ENCODE peak calls at places on chromosomes 3 and 15, in seven cellular contexts. One of them, this sample, is unnamed.

GRCh38 chr3:171239757-171240503 is 213.4 kb upstream of the SLC2A2 start:
- DNase-seq in left ventricle myocardium inferior: no peak
- DNase-seq in epithelial cell of esophagus: no peak
- DNase-seq in adipocyte: no peak
- DNase-seq in cardiac fibroblast: no peak
- DNase-seq in GM23338: no peak
- DNase-seq in uterus: no peak
- DNase-seq in this sample: no peak

GRCh38 chr15:98666841-98667240 is 18.5 kb downstream of the IGF1R start:
- DNase-seq in adipocyte: no peak
- DNase-seq in epithelial cell of esophagus: no peak
- DNase-seq in uterus: no peak
- DNase-seq in GM23338: no peak
- DNase-seq in left ventricle myocardium inferior: no peak
- DNase-seq in cardiac fibroblast: no peak
- DNase-seq in this sample: no peak

GRCh38 chr15:56353119-56353518 is 12.1 kb upstream of the TEX9 start:
- DNase-seq in left ventricle myocardium inferior: no peak
- DNase-seq in uterus: no peak
- DNase-seq in adipocyte: peak; percentile 9
- DNase-seq in epithelial cell of esophagus: no peak
- DNase-seq in GM23338: no peak
- DNase-seq in cardiac fibroblast: peak; percentile 73
- DNase-seq in this sample: no peak

GRCh38 chr15:78050851-78051250 is 26.7 kb downstream of the TBC1D2B start:
- DNase-seq in GM23338: no peak
- DNase-seq in left ventricle myocardium inferior: no peak
- DNase-seq in epithelial cell of esophagus: no peak
- DNase-seq in cardiac fibroblast: peak; percentile 15
- DNase-seq in adipocyte: no peak
- DNase-seq in uterus: no peak
- DNase-seq in this sample: no peak

GRCh38 chr15:78418681-78419080 is 19.3 kb upstream of the IREB2 start:
- DNase-seq in uterus: no peak
- DNase-seq in cardiac fibroblast: no peak
- DNase-seq in adipocyte: no peak
- DNase-seq in GM23338: no peak
- DNase-seq in epithelial cell of esophagus: no peak
- DNase-seq in left ventricle myocardium inferior: no peak
- DNase-seq in this sample: no peak

GRCh38 chr3:40924559-40925058 is 274.7 kb upstream of the CTNNB1 start:
- DNase-seq in left ventricle myocardium inferior: no peak
- DNase-seq in epithelial cell of esophagus: no peak
- DNase-seq in adipocyte: no peak
- DNase-seq in GM23338: no peak
- DNase-seq in cardiac fibroblast: no peak
- DNase-seq in uterus: no peak
- DNase-seq in this sample: no peak

GRCh38 chr15:44598892-44599291 is 61.9 kb downstream of the EIF3J start:
- DNase-seq in uterus: no peak
- DNase-seq in GM23338: no peak
- DNase-seq in adipocyte: peak; percentile 76
- DNase-seq in left ventricle myocardium inferior: no peak
- DNase-seq in epithelial cell of esophagus: no peak
- DNase-seq in cardiac fibroblast: peak; percentile 70
- DNase-seq in this sample: no peak

GRCh38 chr15:70703483-70703882 is 59.9 kb downstream of the UACA start:
- DNase-seq in uterus: no peak
- DNase-seq in adipocyte: peak; percentile 33
- DNase-seq in left ventricle myocardium inferior: no peak
- DNase-seq in GM23338: peak; percentile 41
- DNase-seq in epithelial cell of esophagus: peak; percentile 29
- DNase-seq in cardiac fibroblast: peak; percentile 61
- DNase-seq in this sample: no peak

GRCh38 chr15:28086175-28086703 is 12.9 kb downstream of the OCA2 start:
- DNase-seq in adipocyte: peak; percentile 80
- DNase-seq in uterus: no peak
- DNase-seq in epithelial cell of esophagus: peak; percentile 62
- DNase-seq in left ventricle myocardium inferior: no peak
- DNase-seq in GM23338: peak; percentile 84
- DNase-seq in cardiac fibroblast: peak; percentile 62
- DNase-seq in this sample: peak; percentile 73

GRCh38 chr3:42632146-42632545 is 21.4 kb upstream of the ZBTB47 start:
- DNase-seq in GM23338: no peak
- DNase-seq in adipocyte: peak; percentile 11
- DNase-seq in epithelial cell of esophagus: peak; percentile 55
- DNase-seq in uterus: no peak
- DNase-seq in cardiac fibroblast: peak; percentile 42
- DNase-seq in left ventricle myocardium inferior: no peak
- DNase-seq in this sample: no peak

GRCh38 chr3:123419850-123420292 is 29.0 kb downstream of the ADCY5 start:
- DNase-seq in cardiac fibroblast: no peak
- DNase-seq in adipocyte: no peak
- DNase-seq in epithelial cell of esophagus: no peak
- DNase-seq in left ventricle myocardium inferior: peak; percentile 77
- DNase-seq in GM23338: no peak
- DNase-seq in uterus: peak; percentile 40
- DNase-seq in this sample: peak; percentile 97

GRCh38 chr15:43370975-43371974 is at the start of the genes TUBGCP4 and ZSCAN29:
- DNase-seq in cardiac fibroblast: peak; percentile 78
- DNase-seq in adipocyte: peak; percentile 91
- DNase-seq in left ventricle myocardium inferior: peak; percentile 82
- DNase-seq in GM23338: peak; percentile 95
- DNase-seq in epithelial cell of esophagus: peak; percentile 70
- DNase-seq in uterus: peak; percentile 84
- DNase-seq in this sample: peak; percentile 67

GRCh38 chr3:141875893-141876380 is 506 bp upstream of the ATP1B3 start:
- DNase-seq in left ventricle myocardium inferior: peak; percentile 61
- DNase-seq in adipocyte: peak; percentile 78
- DNase-seq in uterus: no peak
- DNase-seq in cardiac fibroblast: peak; percentile 60
- DNase-seq in epithelial cell of esophagus: peak; percentile 66
- DNase-seq in GM23338: peak; percentile 71
- DNase-seq in this sample: peak; percentile 52

GRCh38 chr15:93070136-93070535 is 18.9 kb downstream of the RGMA start:
- DNase-seq in adipocyte: no peak
- DNase-seq in epithelial cell of esophagus: peak; percentile 36
- DNase-seq in cardiac fibroblast: no peak
- DNase-seq in left ventricle myocardium inferior: no peak
- DNase-seq in GM23338: no peak
- DNase-seq in uterus: no peak
- DNase-seq in this sample: no peak

GRCh38 chr3:149657796-149658443 is at the start of gene WWTR1:
- DNase-seq in adipocyte: peak; percentile 94
- DNase-seq in cardiac fibroblast: peak; percentile 95
- DNase-seq in GM23338: peak; percentile 99
- DNase-seq in epithelial cell of esophagus: peak; percentile 92
- DNase-seq in uterus: peak; percentile 94
- DNase-seq in left ventricle myocardium inferior: peak; percentile 95
- DNase-seq in this sample: peak; percentile 96

GRCh38 chr15:77024273-77025065 is 29.5 kb downstream of the PSTPIP1 start:
- DNase-seq in cardiac fibroblast: peak; percentile 58
- DNase-seq in left ventricle myocardium inferior: peak; percentile 66
- DNase-seq in adipocyte: peak; percentile 77
- DNase-seq in uterus: peak; percentile 70
- DNase-seq in epithelial cell of esophagus: peak; percentile 43
- DNase-seq in GM23338: peak; percentile 82
- DNase-seq in this sample: peak; percentile 73

GRCh38 chr15:65246026-65246714 is 34.9 kb upstream of the CILP start:
- DNase-seq in adipocyte: no peak
- DNase-seq in cardiac fibroblast: no peak
- DNase-seq in epithelial cell of esophagus: peak; percentile 81
- DNase-seq in uterus: peak; percentile 46
- DNase-seq in left ventricle myocardium inferior: no peak
- DNase-seq in GM23338: no peak
- DNase-seq in this sample: no peak

GRCh38 chr3:31934018-31934417 is 47.0 kb downstream of the OSBPL10 start:
- DNase-seq in epithelial cell of esophagus: no peak
- DNase-seq in left ventricle myocardium inferior: no peak
- DNase-seq in uterus: no peak
- DNase-seq in cardiac fibroblast: peak; percentile 51
- DNase-seq in GM23338: peak; percentile 72
- DNase-seq in adipocyte: peak; percentile 46
- DNase-seq in this sample: no peak

GRCh38 chr15:72197460-72198409 is at the start of gene GRAMD2A:
- DNase-seq in uterus: no peak
- DNase-seq in GM23338: peak; percentile 89
- DNase-seq in left ventricle myocardium inferior: peak; percentile 32
- DNase-seq in adipocyte: peak; percentile 50
- DNase-seq in cardiac fibroblast: peak; percentile 33
- DNase-seq in epithelial cell of esophagus: peak; percentile 82
- DNase-seq in this sample: no peak

GRCh38 chr15:63277893-63278505 is 594 bp downstream of the APH1B start:
- DNase-seq in left ventricle myocardium inferior: no peak
- DNase-seq in cardiac fibroblast: no peak
- DNase-seq in uterus: peak; percentile 21
- DNase-seq in GM23338: peak; percentile 64
- DNase-seq in adipocyte: peak; percentile 24
- DNase-seq in epithelial cell of esophagus: peak; percentile 26
- DNase-seq in this sample: no peak

GRCh38 chr15:42155546-42156265 is 730 bp downstream of the PLA2G4F start:
- DNase-seq in cardiac fibroblast: no peak
- DNase-seq in GM23338: no peak
- DNase-seq in adipocyte: no peak
- DNase-seq in left ventricle myocardium inferior: no peak
- DNase-seq in epithelial cell of esophagus: peak; percentile 57
- DNase-seq in uterus: no peak
- DNase-seq in this sample: no peak

GRCh38 chr15:74438696-74439316 is 5.0 kb upstream of the SEMA7A start:
- DNase-seq in cardiac fibroblast: peak; percentile 81
- DNase-seq in uterus: peak; percentile 71
- DNase-seq in left ventricle myocardium inferior: peak; percentile 68
- DNase-seq in epithelial cell of esophagus: peak; percentile 85
- DNase-seq in adipocyte: peak; percentile 91
- DNase-seq in GM23338: peak; percentile 87
- DNase-seq in this sample: peak; percentile 77

DNA sequence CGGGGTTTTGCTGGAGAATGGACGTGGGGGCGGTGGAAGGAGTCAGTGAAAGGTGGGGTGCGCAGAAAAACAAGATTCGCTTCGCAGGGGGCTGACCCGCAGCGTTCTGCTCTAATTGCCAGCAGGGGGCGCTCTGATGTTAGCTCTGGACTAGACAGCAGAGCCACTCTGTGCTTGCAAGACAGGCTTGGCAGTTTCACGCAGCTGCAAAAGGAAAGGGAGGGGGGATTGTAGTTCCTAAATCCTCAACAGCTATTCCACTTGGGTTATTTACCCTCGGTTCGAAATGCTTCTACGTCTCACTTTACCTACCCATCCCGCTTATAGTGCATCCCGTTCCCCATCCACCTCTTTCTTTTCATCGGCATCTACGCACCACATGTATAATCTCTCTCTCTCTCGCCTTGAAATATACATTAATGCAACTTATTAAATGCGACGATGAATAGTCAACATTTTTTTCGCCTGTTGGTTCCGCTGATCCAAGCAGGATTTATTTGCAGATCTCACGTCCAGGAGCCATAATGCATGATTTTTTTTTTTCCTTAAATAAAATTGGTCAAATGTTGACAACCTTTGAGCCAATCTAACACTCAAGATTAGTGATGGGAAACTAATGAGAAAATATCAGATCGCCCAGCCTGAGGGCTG is 216.5 kb downstream of the MEIS2 start:
- DNase-seq in GM23338: peak; percentile 98
- DNase-seq in epithelial cell of esophagus: peak; percentile 85
- DNase-seq in left ventricle myocardium inferior: peak; percentile 82
- DNase-seq in adipocyte: peak; percentile 96
- DNase-seq in uterus: peak; percentile 89
- DNase-seq in cardiac fibroblast: peak; percentile 91
- DNase-seq in this sample: peak; percentile 87
- H3K4me3 ChIP-seq in GM23338: peak overlapping the region; percentile 39
- H3K4me3 ChIP-seq in epithelial cell of esophagus: no peak overlapping the region
- H3K4me3 ChIP-seq in left ventricle myocardium inferior: peak overlapping the region; percentile 63
- H3K4me3 ChIP-seq in adipocyte: peak overlapping the region; percentile 70
- H3K4me3 ChIP-seq in uterus: peak overlapping the region; percentile 34
- H3K4me3 ChIP-seq in cardiac fibroblast: peak overlapping the region; percentile 16
- H3K4me3 ChIP-seq in this sample: peak overlapping the region; percentile 15

GRCh38 chr3:23046536-23046935 is 156.6 kb upstream of the UBE2E2 start:
- DNase-seq in GM23338: no peak
- DNase-seq in adipocyte: no peak
- DNase-seq in left ventricle myocardium inferior: no peak
- DNase-seq in epithelial cell of esophagus: no peak
- DNase-seq in cardiac fibroblast: no peak
- DNase-seq in uterus: no peak
- DNase-seq in this sample: no peak

GRCh38 chr3:23036728-23037127 is 166.4 kb upstream of the UBE2E2 start:
- DNase-seq in cardiac fibroblast: no peak
- DNase-seq in left ventricle myocardium inferior: no peak
- DNase-seq in uterus: no peak
- DNase-seq in epithelial cell of esophagus: no peak
- DNase-seq in adipocyte: peak; percentile 20
- DNase-seq in GM23338: no peak
- DNase-seq in this sample: no peak

GRCh38 chr3:23044463-23044862 is 158.7 kb upstream of the UBE2E2 start:
- DNase-seq in left ventricle myocardium inferior: no peak
- DNase-seq in uterus: no peak
- DNase-seq in adipocyte: no peak
- DNase-seq in cardiac fibroblast: no peak
- DNase-seq in GM23338: no peak
- DNase-seq in epithelial cell of esophagus: no peak
- DNase-seq in this sample: no peak

GRCh38 chr3:23041918-23042696 is 161.0 kb upstream of the UBE2E2 start:
- DNase-seq in adipocyte: peak; percentile 48
- DNase-seq in cardiac fibroblast: peak; percentile 72
- DNase-seq in epithelial cell of esophagus: peak; percentile 64
- DNase-seq in uterus: no peak
- DNase-seq in GM23338: no peak
- DNase-seq in left ventricle myocardium inferior: no peak
- DNase-seq in this sample: peak; percentile 74
- H3K4me3 ChIP-seq in adipocyte: peak overlapping the region; percentile 50
- H3K4me3 ChIP-seq in cardiac fibroblast: no peak overlapping the region
- H3K4me3 ChIP-seq in epithelial cell of esophagus: no peak overlapping the region
- H3K4me3 ChIP-seq in uterus: no peak overlapping the region
- H3K4me3 ChIP-seq in GM23338: no peak overlapping the region
- H3K4me3 ChIP-seq in left ventricle myocardium inferior: no peak overlapping the region
- H3K4me3 ChIP-seq in this sample: no peak overlapping the region

GRCh38 chr3:134364061-134364935 is 9.9 kb downstream of the AMOTL2 start:
- DNase-seq in GM23338: peak; percentile 99
- DNase-seq in adipocyte: peak; percentile 98
- DNase-seq in epithelial cell of esophagus: peak; percentile 95
- DNase-seq in left ventricle myocardium inferior: peak; percentile 95
- DNase-seq in uterus: peak; percentile 97
- DNase-seq in cardiac fibroblast: peak; percentile 98
- DNase-seq in this sample: peak; percentile 96
- H3K4me3 ChIP-seq in GM23338: peak overlapping the region; percentile 48
- H3K4me3 ChIP-seq in adipocyte: peak overlapping the region; percentile 34
- H3K4me3 ChIP-seq in epithelial cell of esophagus: peak overlapping the region; percentile 0
- H3K4me3 ChIP-seq in left ventricle myocardium inferior: peak overlapping the region; percentile 58
- H3K4me3 ChIP-seq in uterus: peak overlapping the region; percentile 27
- H3K4me3 ChIP-seq in cardiac fibroblast: peak overlapping the region; percentile 24
- H3K4me3 ChIP-seq in this sample: peak overlapping the region; percentile 26

DNA sequence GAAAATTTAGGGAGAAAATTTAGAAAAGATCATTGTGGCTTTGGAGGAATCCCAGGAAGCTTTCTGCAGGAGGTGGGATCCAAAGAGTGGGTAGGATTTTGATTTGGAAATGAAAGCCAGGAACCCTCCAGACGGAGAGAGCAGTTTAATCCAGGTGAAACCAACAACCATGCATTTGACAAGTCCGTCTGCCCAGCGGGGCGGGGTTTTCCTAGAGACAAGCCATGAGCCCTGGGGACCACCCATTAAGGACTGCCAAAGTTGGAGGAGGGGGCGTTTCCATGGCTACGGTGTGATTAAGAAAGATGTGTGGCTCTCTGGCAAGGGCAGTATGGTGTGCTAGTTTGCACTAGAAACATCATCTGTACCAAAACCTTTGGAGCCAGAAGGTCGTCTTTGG is 53.4 kb downstream of the SRGAP3 start:
- DNase-seq in GM23338: peak; percentile 95
- DNase-seq in uterus: no peak
- DNase-seq in cardiac fibroblast: no peak
- DNase-seq in adipocyte: no peak
- DNase-seq in epithelial cell of esophagus: no peak
- DNase-seq in left ventricle myocardium inferior: no peak
- DNase-seq in this sample: no peak
- H3K4me3 ChIP-seq in GM23338: no peak overlapping the region
- H3K4me3 ChIP-seq in uterus: no peak overlapping the region
- H3K4me3 ChIP-seq in cardiac fibroblast: no peak overlapping the region
- H3K4me3 ChIP-seq in adipocyte: no peak overlapping the region
- H3K4me3 ChIP-seq in epithelial cell of esophagus: no peak overlapping the region
- H3K4me3 ChIP-seq in left ventricle myocardium inferior: no peak overlapping the region
- H3K4me3 ChIP-seq in this sample: no peak overlapping the region